ENCODE peak calls at places on chromosomes 6 and 20, in eight cellular contexts. Z is stimulated activated CD8-positive, alpha-beta memory T cell treated with anti-CD3 and anti-CD28 coated beads, Interleukin-4, amount 100 ng/mL, for 48 hours; L is posterior vena cava; S is occipital lobe; C is stimulated activated CD4-positive, alpha-beta T cell treated with anti-CD3 and anti-CD28 coated beads, Interleukin-1b, Interleukin-23, amount 100 ng/mL, for 4 hours; U is type B pancreatic cell; E is NCI-H1436; I is amygdala. F is an unnamed sample.

GRCh38 chr6:117440558-117441525 is 15.1 kb upstream of the ROS1 start:
- DNase-seq in Z (no peak), L (no peak), S (no peak), C (no peak), U (no peak), E (no peak), I (no peak), F (peak; percentile 97)

GRCh38 chr6:44539701-44540100 is 152.2 kb downstream of the CDC5L start:
- DNase-seq in Z (peak; percentile 4), L (no peak), S (no peak), C (no peak), U (no peak), E (no peak), I (no peak), F (peak; percentile 63)

GRCh38 chr6:136846046-136846445 is 23.7 kb downstream of the PEX7 start:
- DNase-seq in Z (peak; percentile 38), L (no peak), S (no peak), C (peak; percentile 8), U (no peak), E (peak; percentile 34), I (no peak), F (peak; percentile 64)

GRCh38 chr6:99064769-99065168 is 117.0 kb upstream of the FBXL4 start:
- DNase-seq in Z (no peak), L (no peak), S (no peak), C (no peak), U (no peak), E (no peak), I (no peak), F (no peak)

GRCh38 chr6:53591873-53592272 is 47.0 kb upstream of the GCLC start:
- DNase-seq in Z (no peak), L (no peak), S (no peak), C (no peak), U (no peak), E (no peak), I (no peak), F (peak; percentile 65)

GRCh38 chr6:43665376-43665775 is 20.5 kb downstream of the RSPH9 start:
- DNase-seq in Z (no peak), L (no peak), S (no peak), C (no peak), U (no peak), E (no peak), I (no peak), F (peak; percentile 48)

GRCh38 chr6:75204222-75204958 is 1.5 kb downstream of the COL12A1 start:
- DNase-seq in Z (peak; percentile 56), L (peak; percentile 94), S (peak; percentile 56), C (no peak), U (no peak), E (peak; percentile 3), I (peak; percentile 17), F (peak; percentile 74)

GRCh38 chr6:50030350-50030749 is 8.6 kb upstream of the DEFB110 start:
- DNase-seq in Z (no peak), L (peak; percentile 45), S (no peak), C (no peak), U (no peak), E (no peak), I (no peak), F (no peak)

GRCh38 chr20:25470045-25470444 is 62.6 kb downstream of the GINS1 start:
- DNase-seq in Z (peak; percentile 39), L (no peak), S (no peak), C (no peak), U (no peak), E (peak; percentile 13), I (no peak), F (peak; percentile 51)

GRCh38 chr6:84897874-84898635 is 133.7 kb upstream of the TBX18 start:
- DNase-seq in Z (no peak), L (no peak), S (no peak), C (no peak), U (no peak), E (no peak), I (no peak), F (peak; percentile 89)

GRCh38 chr6:159533568-159533967 is 159.5 kb downstream of the SOD2 start:
- DNase-seq in Z (no peak), L (no peak), S (no peak), C (no peak), U (no peak), E (no peak), I (no peak), F (no peak)

GRCh38 chr6:14932485-14933178 is 313.2 kb upstream of the JARID2 start:
- DNase-seq in Z (no peak), L (no peak), S (peak; percentile 18), C (no peak), U (no peak), E (no peak), I (no peak), F (no peak)

GRCh38 chr6:7991992-7992815 is 72.0 kb downstream of the BLOC1S5 start:
- DNase-seq in Z (no peak), L (no peak), S (no peak), C (no peak), U (no peak), E (no peak), I (no peak), F (peak; percentile 69)

GRCh38 chr6:3617681-3618299 is 133.7 kb downstream of the PXDC1 start:
- DNase-seq in Z (no peak), L (no peak), S (no peak), C (no peak), U (peak; percentile 60), E (no peak), I (no peak), F (no peak)

GRCh38 chr20:5654557-5654956 is 95.6 kb upstream of the SHLD1 start:
- DNase-seq in Z (no peak), L (no peak), S (no peak), C (no peak), U (no peak), E (no peak), I (no peak), F (peak; percentile 100)

GRCh38 chr6:135624402-135625297 is 127.1 kb upstream of the AHI1 start:
- DNase-seq in Z (no peak), L (no peak), S (no peak), C (no peak), U (no peak), E (no peak), I (no peak), F (no peak)

GRCh38 chr6:116472710-116473109 is 11.5 kb downstream of the CALHM6 start:
- DNase-seq in Z (no peak), L (no peak), S (no peak), C (no peak), U (no peak), E (no peak), I (no peak), F (no peak)

GRCh38 chr6:130825772-130826441 is 1.3 kb upstream of the SMLR1 start:
- DNase-seq in Z (no peak), L (no peak), S (no peak), C (no peak), U (no peak), E (no peak), I (no peak), F (no peak)

GRCh38 chr6:130421567-130421966 is 55.8 kb downstream of the TMEM200A start:
- DNase-seq in Z (no peak), L (no peak), S (no peak), C (no peak), U (no peak), E (no peak), I (no peak), F (peak; percentile 3)

GRCh38 chr20:31484001-31484400 is 8.9 kb downstream of the REM1 start:
- DNase-seq in Z (peak; percentile 41), L (peak; percentile 86), S (no peak), C (no peak), U (no peak), E (no peak), I (no peak), F (peak; percentile 13)

GRCh38 chr20:10242166-10242565 is 23.5 kb downstream of the SNAP25 start:
- DNase-seq in Z (no peak), L (no peak), S (no peak), C (no peak), U (no peak), E (no peak), I (no peak), F (no peak)

GRCh38 chr6:35436071-35436865 is 15.9 kb upstream of the FANCE start:
- DNase-seq in Z (no peak), L (no peak), S (no peak), C (no peak), U (no peak), E (no peak), I (no peak), F (no peak)

GRCh38 chr20:8782804-8783203 is 286.1 kb upstream of the PLCB4 start:
- DNase-seq in Z (no peak), L (no peak), S (no peak), C (no peak), U (no peak), E (no peak), I (no peak), F (no peak)

GRCh38 chr6:149273318-149273717 is 44.2 kb upstream of the TAB2 start:
- DNase-seq in Z (no peak), L (no peak), S (no peak), C (no peak), U (no peak), E (no peak), I (no peak), F (no peak)

F was measured in bronchial epithelial cell.